ENCODE peak calls at places on chromosomes 13 and 19, in five cellular contexts. U is thoracic aorta, V is endothelial cell, E is HFFc6, Q is heart right ventricle. N is an unnamed sample.

GRCh38 chr13:113907637-113908617 is 44.1 kb upstream of the GAS6 start:
- DNase-seq in U (no peak), V (no peak), E (peak; percentile 78), Q (no peak), N (no peak)

GRCh38 chr19:16457195-16457953 is 14.4 kb downstream of the EPS15L1 start:
- DNase-seq in U (no peak), V (no peak), E (no peak), Q (peak; percentile 66), N (peak; percentile 27)

GRCh38 chr13:36681894-36682624 is 8.2 kb downstream of the SERTM1 start:
- DNase-seq in U (no peak), V (no peak), E (no peak), Q (no peak), N (no peak)

GRCh38 chr13:41310963-41311606 is at the start of gene NAA16:
- DNase-seq in U (peak; percentile 64), V (peak; percentile 94), E (peak; percentile 85), Q (peak; percentile 96), N (peak; percentile 86)

GRCh38 chr13:39452412-39452811 is 150.6 kb downstream of the LHFPL6 start:
- DNase-seq in U (no peak), V (no peak), E (no peak), Q (no peak), N (no peak)

GRCh38 chr13:109785141-109785891 is 1.1 kb downstream of the IRS2 start:
- DNase-seq in U (no peak), V (peak; percentile 40), E (no peak), Q (peak; percentile 55), N (peak; percentile 55)

GRCh38 chr19:31254611-31255010 is 94.6 kb downstream of the TSHZ3 start:
- DNase-seq in U (no peak), V (no peak), E (no peak), Q (no peak), N (no peak)

GRCh38 chr13:47679391-47679790 is 321.7 kb downstream of the SUCLA2 start:
- DNase-seq in U (no peak), V (no peak), E (peak; percentile 28), Q (no peak), N (peak; percentile 78)

GRCh38 chr13:28728642-28729041 is 9.9 kb upstream of the SLC46A3 start:
- DNase-seq in U (no peak), V (no peak), E (no peak), Q (no peak), N (no peak)

GRCh38 chr13:40402931-40403412 is 263.5 kb downstream of the FOXO1 start:
- DNase-seq in U (no peak), V (no peak), E (peak; percentile 45), Q (no peak), N (peak; percentile 36)

GRCh38 chr13:112690242-112690943 is 555 bp downstream of the ATP11A start:
- DNase-seq in U (no peak), V (peak; percentile 38), E (no peak), Q (peak; percentile 60), N (peak; percentile 36)

GRCh38 chr19:53774011-53774410 is 50.1 kb downstream of the NLRP12 start:
- DNase-seq in U (no peak), V (no peak), E (no peak), Q (no peak), N (no peak)

GRCh38 chr19:43078311-43078710 is 4.2 kb downstream of the PSG2 start:
- DNase-seq in U (no peak), V (no peak), E (peak; percentile 91), Q (no peak), N (peak; percentile 13)

GRCh38 chr13:97408938-97409337 is 25.0 kb upstream of the RAP2A start:
- DNase-seq in U (no peak), V (no peak), E (no peak), Q (no peak), N (no peak)

GRCh38 chr19:4556574-4557185 is 2.8 kb downstream of the SEMA6B start:
- DNase-seq in U (no peak), V (no peak), E (no peak), Q (no peak), N (peak; percentile 86)

DNA sequence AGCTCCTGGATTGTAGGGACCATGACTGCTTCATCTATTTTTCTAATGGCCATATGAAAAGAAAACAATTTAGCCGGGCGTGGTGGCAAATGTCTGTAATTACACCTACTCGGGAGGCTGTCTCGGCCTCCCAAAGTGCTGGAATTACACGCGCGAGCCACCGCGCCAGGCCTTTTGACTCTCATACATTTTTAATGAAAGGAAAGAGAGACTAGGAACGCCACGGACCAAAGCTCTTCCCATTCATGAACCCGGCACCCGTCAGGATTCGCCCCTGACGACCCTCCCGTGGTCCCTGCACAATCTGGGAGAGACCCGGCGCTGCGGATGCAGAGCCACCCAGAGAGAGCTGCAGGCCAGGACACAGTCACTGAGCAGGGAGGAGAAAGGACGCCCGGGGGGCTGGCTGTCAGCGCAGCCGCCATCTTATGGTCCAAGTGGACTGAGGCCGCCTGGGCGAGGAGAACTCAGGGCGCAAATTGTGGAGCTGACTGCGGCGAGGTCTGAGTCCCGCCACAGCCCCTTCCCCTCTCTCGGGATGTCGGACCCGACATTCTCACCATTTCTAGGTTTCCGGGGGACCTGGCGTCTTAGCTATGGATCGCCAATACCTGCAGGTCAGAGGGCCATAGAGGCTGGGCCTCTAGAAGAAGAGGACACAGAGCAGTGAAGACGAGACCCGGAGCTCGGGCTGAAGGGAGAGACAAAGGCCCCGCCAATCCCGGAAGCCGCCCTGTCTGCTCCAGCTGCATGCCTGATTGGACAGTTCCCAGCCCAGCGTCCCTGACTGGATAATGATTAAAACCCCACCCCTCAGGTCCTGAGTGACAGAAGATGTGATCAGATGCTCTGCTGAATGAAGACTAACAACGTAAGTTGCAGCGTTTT is at the start of gene ZNF681:
- DNase-seq in U (peak; percentile 72), V (peak; percentile 82), E (peak; percentile 86), Q (peak; percentile 84), N (no peak)
- TF ChIP-seq CTCF in U (peak; percentile 22), V (peak; percentile 40), E (peak; percentile 56), Q (peak; percentile 9), N (no peak)

GRCh38 chr19:41410655-41411054 is 13.0 kb downstream of the BCKDHA start:
- DNase-seq in U (no peak), V (no peak), E (no peak), Q (no peak), N (no peak)

GRCh38 chr19:41409288-41409687 is 11.7 kb downstream of the BCKDHA start:
- DNase-seq in U (no peak), V (no peak), E (no peak), Q (no peak), N (peak; percentile 71)

GRCh38 chr19:41407271-41407670 is 9.7 kb downstream of the BCKDHA start:
- DNase-seq in U (no peak), V (peak; percentile 29), E (no peak), Q (no peak), N (no peak)

GRCh38 chr19:41405776-41406175 is 8.2 kb downstream of the BCKDHA start:
- DNase-seq in U (no peak), V (no peak), E (no peak), Q (no peak), N (no peak)

DNA sequence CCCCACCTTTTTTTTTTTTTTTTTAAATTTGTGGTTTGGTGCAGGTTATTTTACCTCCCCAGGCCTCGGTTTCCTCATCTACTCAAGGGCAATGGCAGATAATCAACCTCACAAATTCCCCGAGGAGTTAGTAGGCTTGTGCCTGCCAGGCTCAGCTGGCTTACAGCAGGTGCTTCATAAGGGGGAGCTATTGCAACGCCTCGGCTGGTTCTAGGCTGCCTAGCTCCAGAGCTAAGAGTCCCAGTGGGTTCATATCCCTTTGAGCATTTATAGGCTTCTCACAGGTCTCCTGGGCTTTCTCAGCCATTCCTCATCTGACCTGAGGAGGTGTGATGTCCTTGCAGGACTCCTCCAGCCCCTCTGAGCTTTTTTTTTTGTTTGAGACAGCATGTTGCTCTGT is 10.6 kb downstream of the BCKDHA start:
- DNase-seq in U (no peak), V (no peak), E (no peak), Q (no peak), N (no peak)
- TF ChIP-seq CTCF in U (no peak), V (no peak), E (no peak), Q (no peak), N (no peak)

GRCh38 chr19:50465000-50465399 is 11.3 kb upstream of the EMC10 start:
- DNase-seq in U (no peak), V (no peak), E (no peak), Q (no peak), N (no peak)

GRCh38 chr19:50467566-50467965 is 8.7 kb upstream of the EMC10 start:
- DNase-seq in U (no peak), V (no peak), E (no peak), Q (no peak), N (no peak)

GRCh38 chr19:50464348-50464747 is 12.0 kb upstream of the EMC10 start:
- DNase-seq in U (no peak), V (no peak), E (no peak), Q (no peak), N (no peak)

GRCh38 chr19:50462970-50463369 is 13.3 kb upstream of the EMC10 start:
- DNase-seq in U (no peak), V (no peak), E (no peak), Q (no peak), N (no peak)

GRCh38 chr19:50465986-50466771 is 10.1 kb upstream of the EMC10 start:
- DNase-seq in U (no peak), V (no peak), E (peak; percentile 8), Q (no peak), N (no peak)
- TF ChIP-seq CTCF in U (no peak), V (no peak), E (peak; percentile 69), Q (no peak), N (no peak)

DNA sequence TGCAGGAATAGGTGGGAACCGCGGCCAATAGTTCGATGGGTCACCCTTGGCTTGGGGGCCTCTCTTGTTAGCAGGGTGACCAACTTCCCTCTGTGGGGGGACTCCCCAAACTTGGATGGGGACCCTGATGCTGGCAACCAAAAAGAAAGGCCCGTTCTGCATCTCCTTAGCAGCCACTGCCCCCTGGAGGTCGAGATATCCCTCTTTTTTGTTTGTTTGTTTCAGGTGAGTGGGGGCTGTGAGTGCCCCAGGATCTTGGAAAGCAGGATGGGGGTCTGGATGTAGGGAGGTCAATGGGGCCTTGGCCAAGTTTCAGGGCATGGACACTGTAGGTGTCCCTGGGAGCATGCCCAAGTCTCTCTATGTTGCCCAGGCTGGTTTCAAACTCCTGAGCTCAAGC is 7.7 kb upstream of the CRTC1 start:
- DNase-seq in U (no peak), V (peak; percentile 32), E (no peak), Q (no peak), N (peak; percentile 44)
- TF ChIP-seq CTCF in U (no peak), V (peak; percentile 36), E (peak; percentile 72), Q (peak; percentile 28), N (peak; percentile 35)

GRCh38 chr19:45202637-45203036 is 24.1 kb downstream of the BLOC1S3 start:
- DNase-seq in U (no peak), V (no peak), E (no peak), Q (no peak), N (peak; percentile 56)
- TF ChIP-seq CTCF in U (no peak), V (no peak), E (no peak), Q (no peak), N (no peak)

GRCh38 chr13:72290962-72291681 is 424.1 kb upstream of the DACH1 start:
- DNase-seq in U (no peak), V (no peak), E (peak; percentile 76), Q (no peak), N (peak; percentile 14)
- TF ChIP-seq CTCF in U (no peak), V (no peak), E (no peak), Q (no peak), N (no peak)

N was measured in MCF 10A.